ENCODE peak calls at places on chromosomes 7 and 10, in seven cellular contexts. T is tibial nerve, Z is fibroblast of lung, Y is suprapubic skin, M is H9, O is endodermal cell, G is RWPE1. V is an unnamed sample.

GRCh38 chr7:104149822-104150221 is 58.0 kb downstream of the ORC5 start:
- DNase-seq in T (no peak), Z (no peak), Y (no peak), M (no peak), O (no peak), G (no peak), V (no peak)

GRCh38 chr7:98420966-98421612 is 20.2 kb upstream of the BAIAP2L1 start:
- DNase-seq in T (no peak), Z (peak), Y (no peak), M (peak), O (peak), G (peak), V (no peak)

GRCh38 chr7:73810991-73811360 is 19.8 kb upstream of the CLDN4 start:
- DNase-seq in T (no peak), Z (no peak), Y (no peak), M (peak), O (peak), G (no peak), V (no peak)

GRCh38 chr10:8146650-8147049 is 92.2 kb downstream of the GATA3 start:
- DNase-seq in T (no peak), Z (peak), Y (no peak), M (no peak), O (no peak), G (peak), V (no peak)

GRCh38 chr10:5890519-5890878 is 456 bp downstream of the FBH1 start:
- DNase-seq in T (no peak), Z (peak), Y (peak), M (no peak), O (peak), G (peak), V (no peak)

GRCh38 chr7:77453531-77453930 is 37.4 kb upstream of the GSAP start:
- DNase-seq in T (no peak), Z (peak), Y (no peak), M (no peak), O (no peak), G (no peak), V (no peak)

GRCh38 chr7:76201732-76202665 is at the start of gene SRRM3:
- DNase-seq in T (peak), Z (peak), Y (no peak), M (peak), O (peak), G (peak), V (peak)

GRCh38 chr7:68176974-68177373 is 1180.3 kb downstream of the TYW1 start:
- DNase-seq in T (peak), Z (peak), Y (no peak), M (peak), O (peak), G (peak), V (peak)

GRCh38 chr7:114364151-114364550 is 50.5 kb upstream of the FOXP2 start:
- DNase-seq in T (no peak), Z (no peak), Y (no peak), M (no peak), O (no peak), G (no peak), V (no peak)

GRCh38 chr7:63012633-63013183 is 985.9 kb upstream of the ZNF722 start:
- DNase-seq in T (no peak), Z (no peak), Y (no peak), M (no peak), O (no peak), G (no peak), V (no peak)

GRCh38 chr10:4241724-4242345 is 456.8 kb upstream of the KLF6 start:
- DNase-seq in T (no peak), Z (peak), Y (no peak), M (no peak), O (peak), G (no peak), V (no peak)

GRCh38 chr10:133334495-133335237 is 2.0 kb downstream of the CALY start:
- DNase-seq in T (no peak), Z (no peak), Y (no peak), M (no peak), O (peak), G (no peak), V (no peak)

GRCh38 chr7:140610204-140611165 is 30.1 kb downstream of the DENND2A start:
- DNase-seq in T (no peak), Z (no peak), Y (no peak), M (no peak), O (no peak), G (no peak), V (no peak)

GRCh38 chr10:61898435-61898778 is 3.1 kb upstream of the ARID5B start:
- DNase-seq in T (no peak), Z (no peak), Y (no peak), M (no peak), O (no peak), G (no peak), V (no peak)

GRCh38 chr7:142811154-142811737 is 40.5 kb downstream of the PRSS2 start:
- DNase-seq in T (no peak), Z (peak), Y (no peak), M (no peak), O (peak), G (peak), V (no peak)

GRCh38 chr10:34906021-34906965 is 91.2 kb upstream of the PARD3 start:
- DNase-seq in T (peak), Z (peak), Y (no peak), M (peak), O (peak), G (peak), V (no peak)

GRCh38 chr10:80786322-80786721 is 248.6 kb downstream of the SH2D4B start:
- DNase-seq in T (no peak), Z (no peak), Y (no peak), M (no peak), O (no peak), G (no peak), V (no peak)

GRCh38 chr7:17660116-17660515 is 280.2 kb downstream of the SNX13 start:
- DNase-seq in T (no peak), Z (peak), Y (no peak), M (no peak), O (no peak), G (no peak), V (no peak)

GRCh38 chr7:5657901-5658300 is 123.6 kb downstream of the RNF216 start:
- DNase-seq in T (no peak), Z (peak), Y (no peak), M (no peak), O (no peak), G (peak), V (no peak)

GRCh38 chr7:127792528-127793342 is 140.7 kb downstream of the SND1 start:
- DNase-seq in T (no peak), Z (no peak), Y (no peak), M (peak), O (peak), G (no peak), V (no peak)

GRCh38 chr10:69045441-69046300 is 42.2 kb upstream of the SRGN start:
- DNase-seq in T (no peak), Z (peak), Y (no peak), M (no peak), O (no peak), G (peak), V (no peak)

GRCh38 chr10:89637108-89637507 is 7.9 kb downstream of the PANK1 start:
- DNase-seq in T (no peak), Z (no peak), Y (no peak), M (no peak), O (no peak), G (no peak), V (no peak)

GRCh38 chr7:130379551-130380120 is 658 bp upstream of the CPA1 start:
- DNase-seq in T (no peak), Z (no peak), Y (no peak), M (no peak), O (peak), G (no peak), V (no peak)

GRCh38 chr10:115033898-115034297 is 59.3 kb upstream of the ATRNL1 start:
- DNase-seq in T (no peak), Z (no peak), Y (no peak), M (no peak), O (no peak), G (no peak), V (no peak)

GRCh38 chr7:158263110-158263963 is 324.3 kb downstream of the PTPRN2 start:
- DNase-seq in T (no peak), Z (no peak), Y (no peak), M (no peak), O (no peak), G (no peak), V (no peak)

GRCh38 chr7:101990811-101991418 is 173.5 kb downstream of the CUX1 start:
- DNase-seq in T (no peak), Z (no peak), Y (no peak), M (no peak), O (no peak), G (no peak), V (no peak)

GRCh38 chr10:119119400-119119799 is 15.5 kb downstream of the DENND10 start:
- DNase-seq in T (no peak), Z (no peak), Y (no peak), M (no peak), O (no peak), G (no peak), V (no peak)

GRCh38 chr7:34175837-34176236 is 270.5 kb downstream of the BMPER start:
- DNase-seq in T (no peak), Z (no peak), Y (no peak), M (no peak), O (no peak), G (no peak), V (no peak)

GRCh38 chr10:3278771-3279170 is 106.2 kb upstream of the PITRM1 start:
- DNase-seq in T (no peak), Z (no peak), Y (no peak), M (no peak), O (no peak), G (no peak), V (no peak)

GRCh38 chr7:81618400-81619014 is 151.3 kb downstream of the HGF start:
- DNase-seq in T (no peak), Z (peak), Y (no peak), M (no peak), O (no peak), G (peak), V (no peak)

GRCh38 chr10:119139464-119140067 is 25.9 kb downstream of the SFXN4 start:
- DNase-seq in T (no peak), Z (no peak), Y (no peak), M (peak), O (peak), G (peak), V (no peak)

GRCh38 chr7:84712326-84712725 is 474.5 kb downstream of the SEMA3D start:
- DNase-seq in T (no peak), Z (no peak), Y (no peak), M (no peak), O (no peak), G (no peak), V (no peak)

DNA sequence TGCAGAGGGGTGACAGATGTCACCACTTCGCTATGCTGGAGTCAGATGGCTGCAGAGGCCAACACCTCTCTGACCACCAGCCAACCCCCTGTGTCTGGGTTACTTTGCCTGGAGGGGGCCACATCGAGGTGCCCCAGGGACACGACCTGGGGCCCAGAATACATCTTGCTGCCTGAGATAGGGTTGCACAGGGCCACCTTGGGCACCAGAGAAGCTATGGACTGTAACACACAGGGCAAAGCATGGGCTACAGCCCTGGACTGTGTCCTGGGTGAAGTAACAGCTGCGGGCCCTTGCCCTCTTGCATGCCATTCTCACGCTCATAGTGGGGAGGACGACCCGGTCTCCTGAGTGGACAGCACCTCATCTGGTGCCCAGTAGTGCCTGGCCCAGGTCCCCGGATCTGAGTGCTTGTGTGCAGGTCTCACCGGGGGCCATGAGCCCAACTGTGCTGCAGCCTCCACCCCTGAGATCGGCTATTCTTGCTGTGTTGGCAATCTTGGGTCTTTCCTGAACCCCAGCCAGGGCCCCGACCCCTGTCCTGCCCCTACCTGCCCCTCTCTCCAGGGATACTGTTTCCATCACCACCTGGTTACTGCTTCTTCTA is 115.2 kb upstream of the GDF10 start:
- DNase-seq in T (no peak), Z (no peak), Y (no peak), M (no peak), O (peak), G (no peak), V (no peak)
- H3K27ac ChIP-seq in T (no peak), Z (no peak), Y (no peak), M (no peak), O (no peak), G (peak), V (no peak)

DNA sequence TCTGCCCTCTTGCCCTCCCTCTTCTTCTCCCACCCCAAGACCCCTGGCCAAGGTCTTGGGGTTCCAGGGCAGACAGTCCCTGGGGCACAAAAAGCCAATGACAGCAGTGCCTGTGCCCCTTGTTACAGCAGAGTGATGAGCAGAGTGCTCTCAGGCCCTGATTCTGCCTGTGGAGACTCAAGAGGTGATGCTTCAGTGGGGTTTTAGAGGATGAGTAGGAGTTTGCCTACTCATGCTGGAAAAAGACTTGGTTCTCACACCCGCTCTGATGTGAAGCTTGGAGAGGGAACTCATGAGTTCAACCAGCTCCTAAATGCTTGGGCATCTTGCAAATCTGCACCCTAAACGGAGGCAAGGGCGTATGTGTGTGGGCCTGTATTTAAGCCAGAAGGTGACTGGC is 58.2 kb downstream of the CAMK2B start:
- DNase-seq in T (no peak), Z (no peak), Y (no peak), M (no peak), O (no peak), G (no peak), V (no peak)
- H3K27ac ChIP-seq in T (no peak), Z (no peak), Y (no peak), M (no peak), O (no peak), G (no peak), V (no peak)

DNA sequence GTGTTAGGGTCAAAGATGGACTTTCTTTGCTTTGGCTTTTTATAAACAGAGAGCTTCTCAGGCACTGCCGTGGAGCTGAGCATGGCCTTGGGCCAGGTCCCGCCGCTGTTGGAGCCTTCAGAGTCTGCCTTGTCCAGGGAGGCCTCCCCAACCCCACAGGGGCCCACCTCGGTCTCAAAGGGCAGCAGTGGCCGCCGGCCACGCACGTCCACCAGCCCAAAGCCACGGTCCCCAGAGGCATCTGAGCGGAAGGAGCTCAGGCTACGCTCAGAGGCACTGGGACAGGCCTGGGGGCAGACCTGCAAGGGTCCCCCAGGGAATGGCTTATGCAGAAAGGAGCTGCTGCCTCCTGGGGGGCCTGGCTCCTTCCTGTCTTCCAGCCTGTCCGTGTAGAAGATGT is 105.0 kb downstream of the DLG5 start:
- DNase-seq in T (no peak), Z (no peak), Y (no peak), M (no peak), O (no peak), G (no peak), V (no peak)
- H3K27ac ChIP-seq in T (no peak), Z (no peak), Y (no peak), M (no peak), O (no peak), G (peak), V (no peak)

GRCh38 chr10:78432582-78432981 is 398.9 kb downstream of the RPS24 start:
- DNase-seq in T (peak), Z (no peak), Y (peak), M (no peak), O (peak), G (no peak), V (no peak)
- H3K27ac ChIP-seq in T (no peak), Z (no peak), Y (no peak), M (no peak), O (no peak), G (no peak), V (no peak)

GRCh38 chr10:132066812-132067211 is 1.1 kb downstream of the JAKMIP3 start:
- DNase-seq in T (no peak), Z (no peak), Y (peak), M (no peak), O (no peak), G (no peak), V (no peak)
- H3K27ac ChIP-seq in T (no peak), Z (no peak), Y (no peak), M (no peak), O (no peak), G (no peak), V (peak)

GRCh38 chr7:117134885-117135552 is 181.7 kb downstream of the ST7 start:
- DNase-seq in T (no peak), Z (peak), Y (no peak), M (no peak), O (no peak), G (no peak), V (no peak)

GRCh38 chr7:117135553-117135891 is 182.2 kb downstream of the ST7 start:
- DNase-seq in T (no peak), Z (no peak), Y (no peak), M (no peak), O (no peak), G (no peak), V (no peak)

GRCh38 chr7:117132385-117133120 is 179.3 kb downstream of the ST7 start:
- DNase-seq in T (no peak), Z (peak), Y (no peak), M (no peak), O (no peak), G (peak), V (no peak)

GRCh38 chr7:117130262-117130661 is 177.0 kb downstream of the ST7 start:
- DNase-seq in T (no peak), Z (peak), Y (no peak), M (no peak), O (no peak), G (no peak), V (no peak)

DNA sequence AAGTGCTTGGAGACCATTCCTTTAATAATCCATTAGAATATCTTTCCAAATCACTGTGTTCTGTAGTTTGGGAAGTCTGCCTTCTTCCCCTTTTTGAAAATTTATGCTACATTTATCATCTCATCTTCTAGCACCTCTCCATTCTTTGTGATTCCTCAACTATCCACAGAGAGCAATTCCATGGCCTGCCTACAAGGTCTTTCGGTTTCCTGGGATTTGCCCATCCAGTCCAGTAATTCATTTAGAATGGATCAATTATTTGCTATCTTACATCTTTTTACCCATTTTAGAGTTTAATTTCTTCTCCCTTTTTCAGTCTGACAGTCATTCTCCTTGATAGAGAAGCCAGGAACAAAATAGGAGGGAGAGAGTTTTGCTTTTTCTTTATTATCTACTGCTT is 179.8 kb downstream of the ST7 start:
- DNase-seq in T (no peak), Z (no peak), Y (no peak), M (no peak), O (no peak), G (no peak), V (no peak)
- H3K27ac ChIP-seq in T (no peak), Z (peak), Y (no peak), M (no peak), O (no peak), G (no peak), V (no peak)

GRCh38 chr10:95831515-95831914 is 75.6 kb downstream of the ENTPD1 start:
- DNase-seq in T (no peak), Z (no peak), Y (no peak), M (no peak), O (no peak), G (no peak), V (no peak)
- H3K27ac ChIP-seq in T (no peak), Z (no peak), Y (no peak), M (no peak), O (no peak), G (no peak), V (no peak)

DNA sequence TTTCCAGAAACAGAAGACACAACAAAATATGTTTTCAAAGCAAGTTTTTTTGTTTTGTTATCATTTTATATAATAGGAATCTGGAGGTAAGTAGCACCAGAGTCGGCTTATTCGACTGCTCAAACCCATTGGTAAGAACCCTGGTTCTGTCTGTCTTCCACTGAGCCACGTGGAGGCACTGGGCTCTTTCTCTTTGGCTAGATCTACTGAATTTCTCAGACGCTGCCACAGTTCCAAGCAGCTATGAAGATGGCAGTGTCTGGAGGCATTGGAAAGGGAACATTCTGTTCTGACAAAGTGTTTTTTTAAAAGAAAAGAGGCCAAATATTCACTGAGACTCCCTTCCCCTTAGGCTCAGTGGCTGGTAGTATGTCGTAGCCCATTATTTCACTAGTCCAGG is 338.8 kb downstream of the NRG3 start:
- DNase-seq in T (no peak), Z (no peak), Y (no peak), M (no peak), O (no peak), G (no peak), V (no peak)
- H3K27ac ChIP-seq in T (no peak), Z (no peak), Y (no peak), M (no peak), O (no peak), G (no peak), V (no peak)

V was measured in substantia nigra.